ENCODE peak calls at places on chromosomes 16 and 17, in four cellular contexts. G is GM12878, K is K562, O is SK-N-SH. W is an unnamed sample.

GRCh38 chr17:55722742-55723487 is at the start of gene TMEM100:
- DNase-seq in O (peak), K (peak), G (no peak), W (no peak)

GRCh38 chr17:67241719-67242341 is 3.2 kb downstream of the HELZ start:
- DNase-seq in K (peak), O (no peak), G (no peak), W (peak)

GRCh38 chr17:1058423-1059130 is 61.6 kb downstream of the TIMM22 start:
- DNase-seq in G (no peak), K (peak), O (peak), W (peak)

GRCh38 chr17:76531501-76532038 is 5.9 kb downstream of the CYGB start:
- DNase-seq in K (no peak), O (peak), G (no peak), W (no peak)

GRCh38 chr16:47463771-47464624 is 2.9 kb downstream of the PHKB start:
- DNase-seq in G (no peak), O (peak), K (peak), W (no peak)

GRCh38 chr17:8572767-8573166 is 57.8 kb downstream of the MYH10 start:
- DNase-seq in G (no peak), O (no peak), K (no peak), W (no peak)

GRCh38 chr16:533391-534088 is 6.0 kb downstream of the CAPN15 start:
- DNase-seq in K (no peak), G (no peak), O (no peak), W (no peak)

GRCh38 chr17:81086789-81087551 is 52.0 kb downstream of the BAIAP2 start:
- DNase-seq in K (no peak), G (no peak), O (no peak), W (no peak)

GRCh38 chr17:81428121-81428515 is 32.9 kb downstream of the BAHCC1 start:
- DNase-seq in O (peak), G (no peak), K (no peak), W (no peak)

GRCh38 chr16:80384862-80385261 is 155.9 kb upstream of the DYNLRB2 start:
- DNase-seq in G (no peak), K (no peak), O (no peak), W (no peak)

GRCh38 chr16:85659336-85659735 is 29.4 kb downstream of the GINS2 start:
- DNase-seq in G (no peak), O (no peak), K (no peak), W (no peak)

GRCh38 chr16:67015317-67015731 is 13.6 kb upstream of the CBFB start:
- DNase-seq in O (no peak), G (no peak), K (peak), W (no peak)

GRCh38 chr17:55159251-55159650 is 105.5 kb upstream of the HLF start:
- DNase-seq in K (no peak), G (no peak), O (no peak), W (no peak)

GRCh38 chr16:56625140-56625942 is at the start of gene MT1E:
- DNase-seq in K (no peak), G (no peak), O (peak), W (no peak)

GRCh38 chr17:21462259-21462658 is 86.1 kb downstream of the KCNJ12 start:
- DNase-seq in G (no peak), K (no peak), O (no peak), W (no peak)

GRCh38 chr16:87528690-87529579 is 36.1 kb upstream of the ZCCHC14 start:
- DNase-seq in G (no peak), K (no peak), O (no peak), W (no peak)

GRCh38 chr17:76833034-76833689 is 35.0 kb upstream of the MGAT5B start:
- DNase-seq in K (no peak), G (no peak), O (no peak), W (no peak)

GRCh38 chr17:77237232-77238008 is 96.7 kb downstream of the SEC14L1 start:
- DNase-seq in O (no peak), K (no peak), G (no peak), W (no peak)

GRCh38 chr17:81483085-81483861 is 29.3 kb downstream of the ACTG1 start:
- DNase-seq in G (no peak), O (no peak), K (no peak), W (peak)

GRCh38 chr17:77824780-77825280 is 133.7 kb upstream of the TNRC6C start:
- DNase-seq in O (peak), K (no peak), G (no peak), W (no peak)

GRCh38 chr17:12395733-12396354 is 269.8 kb upstream of the MYOCD start:
- DNase-seq in K (peak), G (no peak), O (peak), W (no peak)

GRCh38 chr17:60164697-60165096 is 14.9 kb downstream of the CA4 start:
- DNase-seq in G (no peak), K (no peak), O (no peak), W (no peak)

GRCh38 chr16:85152414-85153030 is 40.2 kb upstream of the CIBAR2 start:
- DNase-seq in O (no peak), K (no peak), G (no peak), W (no peak)

GRCh38 chr16:81586976-81587625 is 142.5 kb downstream of the CMIP start:
- DNase-seq in K (no peak), O (no peak), G (no peak), W (no peak)

GRCh38 chr16:81586421-81586820 is 141.8 kb downstream of the CMIP start:
- DNase-seq in O (no peak), K (peak), G (no peak), W (no peak)

GRCh38 chr16:81585785-81586184 is 141.2 kb downstream of the CMIP start:
- DNase-seq in K (peak), G (no peak), O (no peak), W (no peak)

GRCh38 chr16:81588326-81589081 is 143.9 kb downstream of the CMIP start:
- DNase-seq in O (no peak), G (no peak), K (peak), W (no peak)

GRCh38 chr16:81587626-81588160 is 143.1 kb downstream of the CMIP start:
- DNase-seq in G (no peak), O (no peak), K (no peak), W (no peak)
- TF ChIP-seq NRF1 in G (no peak), O (no peak), K (no peak), W (no peak)

DNA sequence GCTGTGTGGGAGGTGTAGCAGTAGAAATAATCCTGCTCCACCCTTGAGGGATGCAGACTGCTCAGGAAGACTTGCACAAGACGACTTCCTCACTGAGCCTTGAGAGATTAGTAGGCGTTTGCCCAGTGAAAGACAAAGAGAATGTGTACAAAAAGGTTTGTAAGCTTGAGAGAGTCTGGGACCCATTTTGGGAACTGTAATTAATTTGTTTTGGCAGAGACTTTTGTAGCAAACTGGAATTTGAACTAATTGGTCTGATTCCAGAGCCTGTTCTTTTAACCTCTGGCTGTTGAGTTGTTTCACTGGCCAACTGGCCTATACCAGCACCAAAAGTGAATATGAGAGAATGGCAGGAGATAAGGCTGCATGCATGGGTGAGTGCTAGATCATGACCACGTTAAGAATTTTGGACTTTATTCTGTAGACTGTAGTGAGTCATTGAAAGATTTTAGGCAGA is 75.5 kb downstream of the AATF start:
- DNase-seq in G (no peak), K (no peak), O (no peak), W (no peak)
- TF ChIP-seq NRF1 in G (no peak), K (no peak), O (no peak), W (no peak)

GRCh38 chr16:90020838-90021382 is 1.7 kb upstream of the DBNDD1 start:
- DNase-seq in K (no peak), G (no peak), O (peak), W (no peak)
- TF ChIP-seq NRF1 in K (no peak), G (no peak), O (no peak), W (no peak)

GRCh38 chr17:17994770-17995169 is 22.1 kb downstream of the DRC3 start:
- DNase-seq in G (no peak), O (no peak), K (no peak), W (no peak)

GRCh38 chr17:17990282-17990681 is 17.6 kb downstream of the DRC3 start:
- DNase-seq in O (no peak), G (no peak), K (no peak), W (no peak)

GRCh38 chr17:17993852-17994251 is 21.2 kb downstream of the DRC3 start:
- DNase-seq in G (no peak), K (no peak), O (no peak), W (no peak)

GRCh38 chr17:17994271-17994670 is 21.6 kb downstream of the DRC3 start:
- DNase-seq in G (no peak), O (peak), K (no peak), W (peak)

DNA sequence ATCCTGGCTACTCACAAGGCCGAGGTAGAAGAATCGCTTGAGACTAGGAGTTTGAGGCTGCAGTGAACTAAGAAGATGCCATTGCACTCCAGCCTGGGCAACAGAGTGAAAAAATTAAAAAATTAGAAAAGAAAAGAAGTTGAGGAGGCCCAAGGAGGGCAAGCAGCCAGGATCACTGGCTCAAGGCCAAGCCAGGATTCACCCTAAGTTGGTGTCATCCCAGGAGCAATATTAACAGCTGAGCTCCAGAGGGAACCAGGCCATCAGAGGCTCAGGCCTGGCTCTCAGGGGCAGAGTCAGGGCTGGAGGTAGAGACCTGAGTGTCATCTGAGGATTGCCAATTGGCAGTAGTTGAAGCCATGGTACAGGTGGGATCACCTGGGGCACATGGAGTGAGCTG is 20.7 kb downstream of the DRC3 start:
- DNase-seq in O (no peak), G (no peak), K (no peak), W (no peak)
- TF ChIP-seq NRF1 in O (no peak), G (no peak), K (no peak), W (no peak)

DNA sequence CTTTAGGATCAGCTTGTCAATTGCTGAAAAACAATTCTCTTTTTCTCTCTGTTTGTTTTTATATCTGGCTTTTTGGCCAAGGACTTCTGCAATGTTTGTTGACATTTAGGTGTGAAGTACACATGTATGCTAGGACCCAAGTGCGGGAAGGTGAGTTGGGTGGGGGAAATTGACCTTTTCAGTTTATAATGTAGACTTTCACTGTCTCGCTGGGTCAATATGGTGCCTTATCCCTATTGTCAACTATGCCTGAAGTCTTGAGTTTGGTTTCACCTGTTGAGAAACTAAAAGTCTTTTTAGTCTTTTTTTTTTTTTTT is 9.5 kb downstream of the WWP2 start:
- DNase-seq in G (no peak), O (no peak), K (no peak), W (no peak)
- TF ChIP-seq NRF1 in G (no peak), O (no peak), K (no peak), W (no peak)

GRCh38 chr17:38898812-38899348 is 26.5 kb upstream of the LASP1NB start:
- DNase-seq in K (peak), G (peak), O (no peak), W (no peak)

GRCh38 chr17:38896373-38896954 is 26.6 kb downstream of the LASP1 start:
- DNase-seq in O (no peak), K (no peak), G (no peak), W (no peak)

GRCh38 chr17:38898291-38898679 is 27.1 kb upstream of the LASP1NB start:
- DNase-seq in G (no peak), O (no peak), K (no peak), W (no peak)

GRCh38 chr17:38897176-38897575 is 27.3 kb downstream of the LASP1 start:
- DNase-seq in K (no peak), G (no peak), O (no peak), W (no peak)

DNA sequence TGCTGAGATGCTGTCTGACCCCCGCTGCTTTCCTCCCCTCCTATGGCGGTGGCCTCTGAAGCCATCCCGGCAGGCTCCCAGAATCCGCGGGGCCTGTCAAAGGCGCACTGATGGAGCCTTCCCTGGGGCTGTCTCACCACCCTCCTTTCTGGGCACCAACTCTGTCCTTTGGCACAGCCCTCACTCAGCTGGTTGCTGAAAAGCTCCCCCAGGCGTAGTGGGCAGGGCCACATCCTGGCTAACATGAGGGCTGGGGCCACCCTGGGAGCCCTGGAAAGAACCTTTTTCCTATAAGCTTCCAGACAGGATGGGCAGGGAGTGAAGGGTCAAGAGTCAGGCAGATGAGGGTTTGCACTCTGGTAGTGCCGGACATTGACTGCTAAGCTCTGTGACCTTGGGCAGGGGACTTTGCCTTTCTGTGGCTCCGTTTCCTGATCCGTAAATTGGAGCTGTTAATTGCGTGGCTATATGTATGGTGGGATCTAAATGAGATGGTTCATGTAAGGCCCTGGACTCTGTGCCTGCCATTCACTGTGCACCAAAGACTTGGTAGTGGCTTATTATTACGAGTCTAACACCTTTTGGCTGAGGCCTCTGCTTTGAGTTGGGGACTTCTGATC is 27.6 kb upstream of the LASP1NB start:
- DNase-seq in O (no peak), K (no peak), G (no peak), W (no peak)
- TF ChIP-seq NRF1 in O (no peak), K (no peak), G (no peak), W (no peak)

GRCh38 chr16:17366299-17366961 is 104.3 kb downstream of the XYLT1 start:
- DNase-seq in K (no peak), O (no peak), G (no peak), W (no peak)

GRCh38 chr16:17368511-17368910 is 102.2 kb downstream of the XYLT1 start:
- DNase-seq in O (no peak), K (no peak), G (no peak), W (no peak)

GRCh38 chr16:17367034-17367433 is 103.7 kb downstream of the XYLT1 start:
- DNase-seq in O (no peak), K (no peak), G (no peak), W (no peak)

GRCh38 chr16:17368951-17369350 is 101.8 kb downstream of the XYLT1 start:
- DNase-seq in G (no peak), K (no peak), O (no peak), W (no peak)

GRCh38 chr16:17367932-17368331 is 102.8 kb downstream of the XYLT1 start:
- DNase-seq in O (peak), K (peak), G (no peak), W (peak)
- TF ChIP-seq NRF1 in O (no peak), K (no peak), G (no peak), W (no peak)

W was measured in H1.